ENCODE peak calls at places on chromosome 5, in five cellular contexts. B, A, N, G and J are unnamed samples.

GRCh38 chr5:111775224-111775623 is 18.2 kb upstream of the NREP start:
- DNase-seq in B (no peak), A (peak; percentile 88), N (peak; percentile 27), G (no peak), J (no peak)

GRCh38 chr5:125411163-125412050 is 665.0 kb upstream of the ZNF608 start:
- DNase-seq in B (no peak), A (peak; percentile 68), N (peak; percentile 79), G (no peak), J (no peak)

GRCh38 chr5:148659641-148660345 is 5.5 kb upstream of the HTR4 start:
- DNase-seq in B (no peak), A (no peak), N (no peak), G (no peak), J (no peak)

GRCh38 chr5:150562832-150563231 is 54.9 kb downstream of the NDST1 start:
- DNase-seq in B (no peak), A (peak; percentile 57), N (peak; percentile 66), G (peak; percentile 82), J (peak; percentile 56)

GRCh38 chr5:169064093-169064492 is 236.8 kb downstream of the SLIT3 start:
- DNase-seq in B (no peak), A (no peak), N (peak; percentile 20), G (no peak), J (no peak)

GRCh38 chr5:20360243-20360642 is 372.2 kb upstream of the CDH18 start:
- DNase-seq in B (no peak), A (no peak), N (no peak), G (no peak), J (no peak)

GRCh38 chr5:123549256-123549904 is 37.4 kb downstream of the CSNK1G3 start:
- DNase-seq in B (no peak), A (no peak), N (no peak), G (peak; percentile 43), J (no peak)

GRCh38 chr5:67028371-67028770 is 168.2 kb downstream of the CD180 start:
- DNase-seq in B (no peak), A (peak; percentile 51), N (no peak), G (no peak), J (no peak)

GRCh38 chr5:160169326-160169725 is 50.1 kb upstream of the PWWP2A start:
- DNase-seq in B (peak; percentile 77), A (peak; percentile 93), N (peak; percentile 94), G (no peak), J (no peak)

GRCh38 chr5:161544350-161544765 is 2.2 kb downstream of the GABRB2 start:
- DNase-seq in B (no peak), A (peak; percentile 54), N (peak; percentile 44), G (peak; percentile 70), J (peak; percentile 2)

GRCh38 chr5:37198066-37198465 is 51.1 kb downstream of the CPLANE1 start:
- DNase-seq in B (no peak), A (no peak), N (no peak), G (no peak), J (no peak)

GRCh38 chr5:127400946-127401670 is 110.5 kb downstream of the MEGF10 start:
- DNase-seq in B (no peak), A (peak; percentile 45), N (no peak), G (peak; percentile 87), J (no peak)

GRCh38 chr5:153372433-153373167 is 117.9 kb upstream of the GRIA1 start:
- DNase-seq in B (no peak), A (no peak), N (no peak), G (no peak), J (no peak)

GRCh38 chr5:103066346-103066745 is 53.6 kb downstream of the GIN1 start:
- DNase-seq in B (no peak), A (peak; percentile 5), N (no peak), G (peak; percentile 16), J (no peak)

GRCh38 chr5:38538161-38538560 is 18.3 kb downstream of the LIFR start:
- DNase-seq in B (no peak), A (no peak), N (no peak), G (no peak), J (no peak)

GRCh38 chr5:1292139-1292538 is 2.7 kb downstream of the TERT start:
- DNase-seq in B (no peak), A (no peak), N (no peak), G (no peak), J (no peak)